ENCODE peak calls at places on chromosomes 16 and 17, in five cellular contexts. D, X, P, T and M are unnamed samples.

GRCh38 chr17:21286771-21287702 is 2.5 kb downstream of the MAP2K3 start:
- DNase-seq in P (peak), X (peak), T (peak), D (no peak), M (peak)

GRCh38 chr17:37714897-37715296 is 30.0 kb downstream of the HNF1B start:
- DNase-seq in D (no peak), X (no peak), T (no peak), P (no peak), M (no peak)

GRCh38 chr17:81533713-81534141 is 5.5 kb downstream of the FSCN2 start:
- DNase-seq in T (no peak), X (no peak), D (no peak), P (no peak), M (no peak)

GRCh38 chr17:4554441-4554996 is 665 bp downstream of the MYBBP1A start:
- DNase-seq in P (no peak), T (no peak), D (peak), X (no peak), M (peak)

GRCh38 chr16:75265911-75266701 is 14.7 kb upstream of the BCAR1 start:
- DNase-seq in T (peak), X (peak), D (peak), P (peak), M (peak)

GRCh38 chr17:80987941-80988461 is 3.6 kb upstream of the CHMP6 start:
- DNase-seq in T (no peak), P (no peak), D (peak), X (peak), M (no peak)

GRCh38 chr17:31251618-31252328 is 45.3 kb downstream of the OMG start:
- DNase-seq in P (no peak), T (no peak), D (no peak), X (no peak), M (no peak)

GRCh38 chr16:85391175-85391707 is 221.9 kb upstream of the GSE1 start:
- DNase-seq in P (peak), D (peak), T (no peak), X (no peak), M (peak)

GRCh38 chr17:75755205-75755901 is 9.6 kb downstream of the GALK1 start:
- DNase-seq in P (no peak), T (peak), X (peak), D (no peak), M (peak)

GRCh38 chr17:32265192-32265895 is at the start of gene RHBDL3:
- DNase-seq in P (no peak), D (no peak), T (no peak), X (peak), M (peak)

GRCh38 chr17:52233176-52233575 is 74.7 kb upstream of the CA10 start:
- DNase-seq in X (no peak), D (no peak), P (no peak), T (peak), M (no peak)

GRCh38 chr17:28497931-28498330 is 8.2 kb upstream of the FOXN1 start:
- DNase-seq in T (no peak), P (no peak), X (peak), D (no peak), M (no peak)

GRCh38 chr16:9422769-9423513 is 331.5 kb downstream of the HAPSTR1 start:
- DNase-seq in T (no peak), P (no peak), D (peak), X (no peak), M (no peak)

GRCh38 chr16:31477220-31478216 is 5.4 kb upstream of the SLC5A2 start:
- DNase-seq in T (no peak), X (peak), P (peak), D (no peak), M (peak)

GRCh38 chr17:27489045-27489715 is 32.9 kb downstream of the KSR1 start:
- DNase-seq in T (peak), D (peak), P (peak), X (no peak), M (peak)

GRCh38 chr17:32971171-32971570 is 20.5 kb upstream of the SPACA3 start:
- DNase-seq in X (no peak), D (no peak), T (peak), P (peak), M (no peak)

GRCh38 chr17:71757156-71757555 is 363.7 kb upstream of the SOX9 start:
- DNase-seq in X (no peak), P (no peak), T (no peak), D (no peak), M (no peak)

GRCh38 chr17:67520282-67520906 is 143.3 kb downstream of the PITPNC1 start:
- DNase-seq in D (no peak), P (no peak), X (peak), T (no peak), M (no peak)

GRCh38 chr17:32780721-32781120 is 96.2 kb downstream of the MYO1D start:
- DNase-seq in P (no peak), D (no peak), T (no peak), X (peak), M (no peak)

GRCh38 chr17:55433029-55433628 is 11.5 kb upstream of the MMD start:
- DNase-seq in T (peak), X (peak), D (no peak), P (no peak), M (no peak)

GRCh38 chr17:4204190-4204589 is 59.6 kb downstream of the ANKFY1 start:
- DNase-seq in D (no peak), P (no peak), T (no peak), X (peak), M (no peak)

GRCh38 chr16:86018487-86018886 is 119.5 kb downstream of the IRF8 start:
- DNase-seq in T (no peak), D (peak), X (no peak), P (peak), M (peak)

GRCh38 chr16:65523258-65523950 is 401.5 kb upstream of the CDH11 start:
- DNase-seq in T (no peak), X (no peak), D (no peak), P (no peak), M (no peak)

GRCh38 chr16:12468552-12468951 is 335.1 kb downstream of the CPPED1 start:
- DNase-seq in X (no peak), P (no peak), T (no peak), D (no peak), M (no peak)

GRCh38 chr16:30149250-30149885 is 26.3 kb upstream of the MAPK3 start:
- DNase-seq in P (no peak), T (no peak), X (no peak), D (no peak), M (no peak)

GRCh38 chr16:52592216-52592592 is 45.3 kb upstream of the TOX3 start:
- DNase-seq in D (no peak), T (no peak), X (no peak), P (no peak), M (no peak)

GRCh38 chr17:56185905-56186783 is 32.9 kb downstream of the ANKFN1 start:
- DNase-seq in D (no peak), P (no peak), T (no peak), X (no peak), M (no peak)

GRCh38 chr17:44979426-44980273 is 11.5 kb upstream of the C1QL1 start:
- DNase-seq in D (peak), X (no peak), P (no peak), T (no peak), M (no peak)

GRCh38 chr16:50273888-50274770 is 7.8 kb downstream of the ADCY7 start:
- DNase-seq in P (peak), D (peak), X (peak), T (no peak), M (peak)

GRCh38 chr17:42097691-42098661 is at the start of gene ZNF385C:
- DNase-seq in X (no peak), T (no peak), D (no peak), P (no peak), M (no peak)

GRCh38 chr16:84548971-84549844 is 44.7 kb upstream of the MEAK7 start:
- DNase-seq in P (no peak), D (peak), T (no peak), X (no peak), M (peak)

GRCh38 chr17:512926-513325 is 160.3 kb upstream of the RPH3AL start:
- DNase-seq in X (no peak), P (no peak), T (peak), D (no peak), M (no peak)

GRCh38 chr16:12801511-12802042 is 2.1 kb downstream of the CPPED1 start:
- DNase-seq in P (peak), X (peak), D (peak), T (peak), M (no peak)

GRCh38 chr17:8632087-8632486 is 1.6 kb upstream of the MYH10 start:
- DNase-seq in T (no peak), D (no peak), X (peak), P (no peak), M (no peak)

GRCh38 chr17:36608794-36609497 is 7.6 kb downstream of the MRM1 start:
- DNase-seq in P (peak), T (peak), X (peak), D (peak), M (no peak)

GRCh38 chr16:27960619-27961295 is 102.8 kb downstream of the GSG1L start:
- DNase-seq in D (no peak), X (peak), T (no peak), P (no peak), M (no peak)

GRCh38 chr16:16120382-16121184 is 102.7 kb downstream of the ABCC6 start:
- DNase-seq in T (no peak), D (peak), X (no peak), P (no peak), M (peak)

GRCh38 chr16:373848-374615 is 3.7 kb upstream of the MRPL28 start:
- DNase-seq in D (no peak), T (no peak), P (no peak), X (no peak), M (peak)

GRCh38 chr16:48538746-48539484 is 71.1 kb downstream of the N4BP1 start:
- DNase-seq in T (no peak), D (no peak), P (peak), X (peak), M (peak)
- TF ChIP-seq CTCF in T (peak), D (peak), P (peak), X (peak), M (no peak)

DNA sequence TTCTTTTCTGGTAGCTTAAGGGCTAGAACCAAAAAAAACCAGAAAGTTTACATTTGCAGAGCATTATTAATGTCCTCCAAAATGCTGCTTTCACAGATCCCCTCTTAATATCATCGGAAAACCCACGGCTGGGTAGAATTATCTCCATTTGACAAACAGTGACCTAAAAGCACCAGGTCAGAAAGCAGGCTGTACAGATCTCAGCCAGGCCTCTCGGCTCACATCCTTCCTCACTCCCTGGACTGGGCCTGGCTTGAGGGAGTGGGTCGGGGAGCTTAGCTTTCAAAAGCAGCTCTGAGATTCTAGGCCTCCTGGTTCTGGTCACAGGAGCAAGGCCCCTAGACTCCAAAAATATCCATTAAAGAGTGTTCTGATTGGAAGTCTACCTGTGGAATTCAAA is 9.1 kb upstream of the SLC12A3 start:
- DNase-seq in T (no peak), D (no peak), X (no peak), P (no peak), M (peak)
- H3K4me3 ChIP-seq in T (no peak), D (no peak), X (no peak), P (no peak), M (no peak)

GRCh38 chr17:58352018-58352842 is at the start of gene SUPT4H1:
- DNase-seq in D (peak), T (peak), P (peak), X (peak), M (peak)
- TF ChIP-seq CTCF in D (no peak), T (peak), P (peak), X (no peak), M (no peak)

GRCh38 chr16:1677339-1677738 is 740 bp upstream of the JPT2 start:
- DNase-seq in T (no peak), X (peak), D (no peak), P (no peak), M (no peak)
- H3K4me3 ChIP-seq in T (peak), X (no peak), D (peak), P (no peak), M (no peak)

DNA sequence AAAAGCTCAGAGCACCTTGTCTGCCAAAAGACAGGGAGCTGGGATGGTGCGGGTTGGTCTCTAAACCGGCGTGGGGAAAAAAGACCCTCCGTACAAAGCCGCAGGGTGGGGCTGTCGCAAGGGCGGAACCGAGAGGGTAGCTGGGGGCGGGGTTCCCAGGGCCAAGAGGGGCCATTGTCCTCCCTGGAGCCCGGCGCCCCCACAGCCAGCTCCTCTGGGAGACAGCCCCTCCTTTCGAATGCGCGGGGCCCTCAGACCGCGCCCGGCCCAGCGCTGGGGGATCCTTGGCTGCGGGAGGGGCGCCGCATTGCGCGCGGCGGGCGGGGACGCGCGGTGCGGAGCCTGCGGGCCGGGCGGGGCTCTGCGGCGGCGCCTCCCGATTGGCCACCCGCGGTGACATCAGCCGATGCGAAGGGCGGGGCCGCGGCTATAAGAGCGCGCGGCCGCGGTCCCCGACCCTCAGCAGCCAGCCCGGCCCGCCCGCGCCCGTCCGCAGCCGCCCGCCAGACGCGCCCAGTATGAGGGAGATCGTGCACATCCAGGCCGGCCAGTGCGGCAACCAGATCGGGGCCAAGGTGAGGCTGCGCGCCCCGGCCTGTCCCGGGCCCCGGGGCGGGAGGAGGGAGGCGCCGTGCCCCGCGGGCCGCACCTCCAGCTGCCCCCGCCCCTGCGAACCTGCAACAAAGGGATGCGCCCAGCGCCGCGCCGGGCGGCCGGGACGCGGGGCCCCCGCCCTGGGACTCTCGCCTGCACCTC is at the start of gene TUBB3:
- DNase-seq in D (peak), P (peak), X (peak), T (peak), M (peak)
- TF ChIP-seq CTCF in D (no peak), P (no peak), X (no peak), T (no peak), M (no peak)

GRCh38 chr16:56192644-56192960 is 1.3 kb downstream of the GNAO1 start:
- DNase-seq in X (no peak), D (no peak), P (no peak), T (no peak), M (no peak)
- H3K4me3 ChIP-seq in X (no peak), D (peak), P (no peak), T (no peak), M (no peak)

DNA sequence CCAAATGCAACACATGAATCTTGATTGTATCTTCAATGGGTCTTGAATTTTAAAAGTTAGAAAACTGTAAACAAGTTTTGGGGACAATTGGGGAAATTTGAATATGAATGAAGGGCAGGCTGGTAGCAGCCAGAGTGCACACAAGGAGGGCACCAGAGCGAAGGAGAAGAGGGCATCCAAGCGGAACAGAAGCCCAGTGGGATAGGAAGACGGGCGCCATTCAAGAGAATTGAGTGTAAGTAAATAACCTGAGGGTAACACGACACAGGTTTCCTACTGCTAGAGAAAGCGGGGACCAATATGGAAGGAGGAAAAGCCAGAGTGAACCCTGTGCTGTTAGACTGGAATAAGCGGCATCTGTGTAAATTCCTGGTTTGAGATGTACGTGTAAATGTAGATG is 115.1 kb upstream of the CCL2 start:
- DNase-seq in X (no peak), D (no peak), T (no peak), P (no peak), M (no peak)
- TF ChIP-seq CTCF in X (no peak), D (no peak), T (no peak), P (no peak), M (no peak)